ENCODE peak calls at places on chromosomes 11 and 22, in five cellular contexts. R, I, P, G and X are unnamed samples.

GRCh38 chr11:130522284-130522961 is 74.0 kb downstream of the ADAMTS15 start:
- DNase-seq in R (peak; percentile 79), I (peak; percentile 96), P (peak; percentile 85), G (peak; percentile 77), X (no peak)

GRCh38 chr11:106276859-106277436 is 199.5 kb downstream of the AASDHPPT start:
- DNase-seq in R (no peak), I (peak; percentile 35), P (no peak), G (no peak), X (no peak)

GRCh38 chr11:2137202-2138071 is 1.8 kb downstream of the IGF2 start:
- DNase-seq in R (peak; percentile 91), I (peak; percentile 11), P (no peak), G (peak; percentile 75), X (no peak)

GRCh38 chr11:75795276-75796090 is 19.5 kb upstream of the UVRAG start:
- DNase-seq in R (no peak), I (no peak), P (peak; percentile 16), G (no peak), X (no peak)

GRCh38 chr11:116499396-116500001 is 273.3 kb downstream of the BUD13 start:
- DNase-seq in R (peak; percentile 27), I (peak; percentile 68), P (peak; percentile 90), G (peak; percentile 97), X (no peak)

GRCh38 chr11:77559686-77560425 is 29.9 kb upstream of the AQP11 start:
- DNase-seq in R (peak; percentile 38), I (peak; percentile 91), P (no peak), G (no peak), X (no peak)

GRCh38 chr11:107203656-107204055 is 185.4 kb upstream of the GUCY1A2 start:
- DNase-seq in R (no peak), I (no peak), P (no peak), G (no peak), X (no peak)

GRCh38 chr22:25637672-25638071 is 73.2 kb downstream of the GRK3 start:
- DNase-seq in R (no peak), I (no peak), P (no peak), G (no peak), X (no peak)

GRCh38 chr11:75813622-75814039 is 1.4 kb upstream of the UVRAG start:
- DNase-seq in R (no peak), I (no peak), P (no peak), G (no peak), X (no peak)

GRCh38 chr11:64571410-64572091 is 19.5 kb upstream of the SLC22A12 start:
- DNase-seq in R (no peak), I (peak; percentile 43), P (peak; percentile 48), G (no peak), X (no peak)

GRCh38 chr22:28629420-28630184 is 50.0 kb downstream of the TTC28 start:
- DNase-seq in R (peak; percentile 2), I (peak; percentile 30), P (no peak), G (no peak), X (no peak)

GRCh38 chr11:134862168-134862567 is 450.1 kb upstream of the B3GAT1 start:
- DNase-seq in R (no peak), I (no peak), P (no peak), G (no peak), X (no peak)

GRCh38 chr11:115580416-115580815 is 76.2 kb upstream of the CADM1 start:
- DNase-seq in R (no peak), I (no peak), P (no peak), G (no peak), X (no peak)

GRCh38 chr22:21984793-21985192 is 2.2 kb upstream of the TOP3B start:
- DNase-seq in R (no peak), I (peak; percentile 43), P (no peak), G (peak; percentile 73), X (no peak)

GRCh38 chr11:281486-282161 is 3.4 kb downstream of the NLRP6 start:
- DNase-seq in R (no peak), I (no peak), P (peak; percentile 61), G (no peak), X (no peak)

GRCh38 chr11:119585038-119585666 is 143.8 kb downstream of the NECTIN1 start:
- DNase-seq in R (no peak), I (no peak), P (no peak), G (peak; percentile 59), X (no peak)

GRCh38 chr11:119584193-119585037 is 144.6 kb downstream of the NECTIN1 start:
- DNase-seq in R (peak; percentile 28), I (peak; percentile 80), P (no peak), G (peak; percentile 53), X (no peak)

GRCh38 chr11:119586181-119586580 is 142.8 kb downstream of the NECTIN1 start:
- DNase-seq in R (no peak), I (no peak), P (no peak), G (no peak), X (no peak)

GRCh38 chr11:119580751-119581150 is 148.2 kb downstream of the NECTIN1 start:
- DNase-seq in R (no peak), I (no peak), P (no peak), G (no peak), X (no peak)

DNA sequence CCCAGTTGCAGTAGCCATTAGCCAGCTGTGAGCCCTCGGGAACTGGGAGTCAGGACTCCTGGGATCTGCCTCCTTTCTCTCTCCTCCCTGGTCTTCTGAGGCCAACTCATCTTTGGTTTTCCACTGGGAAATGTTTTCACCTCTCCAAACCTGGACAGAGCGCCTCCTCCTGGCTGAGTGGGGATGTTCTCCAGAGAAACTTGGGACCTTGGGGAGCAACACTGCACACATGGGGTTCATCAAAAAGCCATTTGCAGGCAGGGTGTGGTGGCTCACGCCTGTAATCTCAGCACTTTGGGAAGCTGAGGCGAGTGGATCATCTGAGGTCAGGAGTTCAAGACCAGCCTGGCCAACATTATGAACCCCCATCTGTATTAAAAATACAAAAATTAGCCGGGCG is 145.4 kb downstream of the NECTIN1 start:
- DNase-seq in R (no peak), I (no peak), P (no peak), G (no peak), X (no peak)
- TF ChIP-seq CTCF in R (no peak), I (peak; percentile 11), P (no peak), G (peak; percentile 21), X (no peak)

GRCh38 chr22:41201146-41201545 is 4.0 kb upstream of the L3MBTL2 start:
- DNase-seq in R (no peak), I (no peak), P (no peak), G (no peak), X (no peak)

GRCh38 chr22:41193829-41194228 is 11.3 kb upstream of the L3MBTL2 start:
- DNase-seq in R (no peak), I (no peak), P (no peak), G (no peak), X (no peak)

GRCh38 chr22:41191467-41191866 is 13.6 kb upstream of the L3MBTL2 start:
- DNase-seq in R (no peak), I (no peak), P (no peak), G (no peak), X (no peak)

GRCh38 chr22:41197808-41198585 is 7.1 kb upstream of the L3MBTL2 start:
- DNase-seq in R (peak; percentile 47), I (peak; percentile 32), P (peak; percentile 55), G (no peak), X (no peak)

DNA sequence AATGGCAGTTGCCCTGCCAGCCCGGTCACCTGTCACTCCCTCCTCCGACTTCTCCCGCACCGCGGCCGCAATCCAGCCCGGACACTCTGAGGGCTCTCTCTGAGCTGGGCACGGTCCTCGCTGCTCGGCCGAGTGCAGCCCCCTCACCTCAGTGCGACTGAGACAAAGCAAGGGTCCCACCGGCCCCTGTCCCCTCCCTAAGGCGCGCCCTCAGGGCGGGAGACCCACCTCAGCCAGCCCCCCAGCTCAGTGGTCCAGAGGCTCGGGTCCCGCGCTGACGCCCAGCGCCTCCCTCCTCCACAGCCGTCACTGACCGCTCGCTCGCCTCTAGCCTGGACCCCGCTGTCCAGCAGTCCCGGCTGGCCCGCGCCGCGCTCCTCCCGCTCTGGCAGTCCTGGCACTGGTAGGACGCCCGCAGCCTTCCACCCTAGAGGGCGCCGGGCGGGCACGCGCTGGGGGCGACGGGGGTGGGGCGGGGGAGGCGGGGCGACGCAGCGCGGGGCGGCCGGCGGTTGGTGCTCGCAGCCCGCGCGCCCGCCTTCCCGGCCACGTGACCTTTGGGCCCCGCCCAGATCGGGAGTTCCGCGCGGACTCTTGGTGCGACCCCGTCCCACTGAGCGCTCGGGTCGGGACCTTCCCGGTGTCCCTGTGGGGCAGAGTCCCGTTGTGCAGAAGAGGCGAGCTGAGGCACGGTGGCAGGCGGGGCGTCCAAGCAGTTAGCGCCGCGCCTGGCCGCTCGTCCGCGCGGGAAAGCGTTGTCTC is 7.9 kb upstream of the L3MBTL2 start:
- DNase-seq in R (peak; percentile 68), I (peak; percentile 30), P (peak; percentile 93), G (peak; percentile 86), X (peak; percentile 89)
- TF ChIP-seq CTCF in R (peak; percentile 24), I (peak; percentile 25), P (no peak), G (no peak), X (no peak)

DNA sequence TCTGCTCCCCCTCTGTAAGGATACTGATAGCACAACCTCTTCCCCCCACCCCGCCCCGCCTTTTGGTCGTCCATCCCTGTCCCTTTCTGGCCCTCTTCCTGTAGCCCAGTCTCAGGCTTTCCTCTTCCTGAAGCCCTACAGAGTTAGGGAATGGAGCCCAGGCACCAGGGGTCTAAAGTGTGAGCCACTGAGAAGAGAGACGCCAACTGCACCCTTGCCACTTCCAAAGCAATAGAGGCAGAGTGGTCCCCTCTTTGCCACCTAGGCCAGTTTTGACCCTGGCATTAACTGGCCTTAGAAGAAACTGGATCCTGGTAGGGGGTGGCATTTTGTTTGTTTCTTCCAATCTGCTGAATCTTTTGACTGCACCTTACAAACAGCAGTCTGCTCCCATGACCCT is 9.8 kb upstream of the GRK2 start:
- DNase-seq in R (no peak), I (no peak), P (no peak), G (no peak), X (no peak)
- TF ChIP-seq CTCF in R (no peak), I (no peak), P (no peak), G (no peak), X (no peak)

GRCh38 chr11:19775622-19776021 is 63.0 kb downstream of the NAV2 start:
- DNase-seq in R (no peak), I (no peak), P (no peak), G (no peak), X (no peak)

GRCh38 chr11:19777032-19777341 is 64.3 kb downstream of the NAV2 start:
- DNase-seq in R (peak; percentile 38), I (no peak), P (no peak), G (peak; percentile 52), X (no peak)

GRCh38 chr11:19774817-19775600 is 62.4 kb downstream of the NAV2 start:
- DNase-seq in R (no peak), I (no peak), P (no peak), G (no peak), X (no peak)

GRCh38 chr11:19779740-19780139 is 67.1 kb downstream of the NAV2 start:
- DNase-seq in R (no peak), I (no peak), P (no peak), G (no peak), X (no peak)

DNA sequence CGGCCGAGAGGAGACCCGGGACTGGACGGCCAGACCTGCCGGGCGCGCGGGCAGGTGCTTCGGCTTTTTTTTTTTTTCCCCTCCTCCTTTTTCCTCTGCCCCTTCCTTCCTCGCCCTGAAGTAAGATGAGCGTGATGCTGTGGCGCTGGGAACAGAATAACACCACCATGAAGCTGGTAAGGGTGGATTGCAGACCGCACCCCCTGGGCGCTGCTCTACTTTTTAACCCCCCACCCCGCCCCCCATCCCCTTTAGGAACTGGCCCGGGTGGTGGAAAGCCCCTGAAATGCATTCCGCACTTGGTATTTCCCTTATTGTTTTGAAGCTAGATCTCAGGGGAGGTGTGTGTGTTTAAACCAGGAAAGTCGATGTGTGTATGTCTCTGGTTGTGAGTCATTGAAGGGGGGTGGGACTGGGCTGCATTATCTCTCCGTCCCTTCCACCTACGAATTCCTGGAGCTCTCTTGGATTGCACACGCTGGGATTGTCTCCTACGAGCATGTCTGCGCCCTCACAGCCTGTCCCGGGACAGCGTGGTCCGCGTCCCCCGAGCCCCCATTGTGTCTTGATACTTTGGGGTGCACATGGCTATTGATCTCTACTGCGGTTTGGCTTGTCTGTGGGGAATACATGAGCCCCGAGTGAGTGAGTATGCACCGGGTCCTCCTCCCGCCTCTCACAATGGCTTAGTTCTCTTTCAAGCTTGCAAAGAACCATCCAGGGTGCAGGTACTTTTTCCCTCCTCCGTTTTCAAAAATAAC is 64.9 kb downstream of the NAV2 start:
- DNase-seq in R (peak; percentile 68), I (peak; percentile 78), P (no peak), G (no peak), X (peak; percentile 27)
- TF ChIP-seq CTCF in R (no peak), I (no peak), P (no peak), G (no peak), X (no peak)